ENCODE peak calls at places on chromosomes 7 and 10, in six cellular contexts. G is uterus, J is stomach, M is IMR-90, I is H1, D is endothelial cell of umbilical vein. T is an unnamed sample. For H3K27me3, the result is how much of the 10 kb centered on the place peaks cover.

GRCh38 chr7:332646-333398 is 42.9 kb downstream of the FOXL3 start:
- DNase-seq in I (peak), M (peak), D (peak), J (peak), G (peak), T (peak)

GRCh38 chr7:32070406-32071360 is at the start of gene PDE1C:
- DNase-seq in G (no peak), J (no peak), I (peak), D (no peak), M (peak), T (no peak)

GRCh38 chr7:36513393-36513792 is 123.7 kb downstream of the ANLN start:
- DNase-seq in G (no peak), I (no peak), J (no peak), D (no peak), M (no peak), T (no peak)

GRCh38 chr7:492714-493065 is 27.0 kb downstream of the PDGFA start:
- DNase-seq in J (no peak), D (no peak), M (no peak), I (no peak), G (no peak), T (no peak)

GRCh38 chr7:99000904-99001442 is 122.6 kb downstream of the TRRAP start:
- DNase-seq in I (no peak), J (no peak), G (no peak), D (no peak), M (no peak), T (no peak)

GRCh38 chr10:123766761-123767160 is 100.6 kb downstream of the GPR26 start:
- DNase-seq in J (no peak), M (no peak), I (no peak), D (no peak), G (no peak), T (no peak)

GRCh38 chr7:39838326-39838725 is 111.7 kb upstream of the CDK13 start:
- DNase-seq in I (no peak), D (peak), G (peak), M (peak), J (no peak), T (no peak)

GRCh38 chr10:114259825-114260224 is 20.8 kb downstream of the VWA2 start:
- DNase-seq in I (no peak), J (no peak), M (peak), G (peak), D (no peak), T (no peak)

GRCh38 chr7:17009007-17009719 is 127.4 kb upstream of the AGR3 start:
- DNase-seq in J (no peak), I (no peak), D (peak), G (no peak), M (peak), T (no peak)

GRCh38 chr10:76066457-76066856 is 635.0 kb downstream of the LRMDA start:
- DNase-seq in M (no peak), G (no peak), I (no peak), J (no peak), D (no peak), T (no peak)

GRCh38 chr10:75283150-75284096 is 47.7 kb upstream of the COMTD1 start:
- DNase-seq in D (no peak), J (no peak), G (peak), I (peak), M (peak), T (no peak)

GRCh38 chr7:55060690-55061414 is 42.0 kb downstream of the EGFR start:
- DNase-seq in J (no peak), I (no peak), M (peak), D (no peak), G (no peak), T (no peak)

GRCh38 chr10:87921934-87922688 is 58.7 kb downstream of the PTEN start:
- DNase-seq in M (no peak), G (no peak), J (no peak), I (no peak), D (no peak), T (no peak)

GRCh38 chr7:49773939-49774458 is 561 bp downstream of the VWC2 start:
- DNase-seq in I (peak), M (no peak), J (no peak), D (no peak), G (no peak), T (no peak)

GRCh38 chr10:51176976-51177690 is 102.8 kb downstream of the PRKG1 start:
- DNase-seq in M (peak), I (no peak), J (no peak), G (no peak), D (no peak), T (no peak)

GRCh38 chr10:93368210-93368609 is 113.9 kb downstream of the MYOF start:
- DNase-seq in D (no peak), G (no peak), I (no peak), J (no peak), M (no peak), T (no peak)

GRCh38 chr7:134701272-134701671 is 54.6 kb downstream of the BPGM start:
- DNase-seq in I (no peak), J (no peak), G (no peak), D (peak), M (peak), T (no peak)

GRCh38 chr7:77895905-77896304 is 97.3 kb downstream of the PHTF2 start:
- DNase-seq in J (no peak), G (no peak), D (no peak), I (no peak), M (no peak), T (no peak)

GRCh38 chr10:62735464-62736188 is 68.9 kb upstream of the ADO start:
- DNase-seq in J (no peak), M (peak), I (no peak), D (no peak), G (no peak), T (no peak)

GRCh38 chr7:102111063-102111757 is 175.5 kb upstream of the SH2B2 start:
- DNase-seq in M (no peak), G (peak), I (no peak), D (no peak), J (no peak), T (no peak)

GRCh38 chr10:6054884-6055283 is 7.3 kb downstream of the IL2RA start:
- DNase-seq in G (no peak), J (peak), D (no peak), I (peak), M (no peak), T (no peak)

GRCh38 chr7:31105256-31105950 is 53.3 kb downstream of the ADCYAP1R1 start:
- DNase-seq in G (no peak), M (no peak), D (no peak), I (no peak), J (peak), T (no peak)

GRCh38 chr10:17214486-17214885 is 13.0 kb upstream of the TRDMT1 start:
- DNase-seq in M (no peak), J (no peak), D (no peak), G (no peak), I (no peak), T (no peak)

GRCh38 chr7:27139335-27140107 is 4.0 kb downstream of the HOXA5 start:
- DNase-seq in M (no peak), G (no peak), J (no peak), D (no peak), I (peak), T (no peak)

GRCh38 chr10:110667620-110668343 is 23.6 kb downstream of the RBM20 start:
- DNase-seq in J (no peak), M (no peak), I (no peak), D (no peak), G (no peak), T (no peak)

GRCh38 chr10:110668443-110668842 is 24.3 kb downstream of the RBM20 start:
- DNase-seq in G (no peak), D (no peak), M (no peak), J (no peak), I (no peak), T (no peak)

GRCh38 chr10:110661292-110661691 is 17.2 kb downstream of the RBM20 start:
- DNase-seq in M (no peak), G (no peak), I (no peak), J (no peak), D (no peak), T (no peak)

GRCh38 chr10:110666673-110667072 is 22.5 kb downstream of the RBM20 start:
- DNase-seq in G (no peak), M (no peak), D (no peak), J (no peak), I (no peak), T (no peak)

GRCh38 chr10:110664483-110665420 is 20.6 kb downstream of the RBM20 start:
- DNase-seq in G (no peak), I (no peak), M (peak), D (no peak), J (no peak), T (no peak)
- TF ChIP-seq POLR2A in G (no peak), I (no peak), M (no peak), D (no peak), J (no peak), T (no peak)

GRCh38 chr10:97896756-97897155 is 47.1 kb downstream of the GOLGA7B start:
- DNase-seq in M (no peak), I (no peak), G (no peak), D (no peak), J (no peak), T (no peak)

GRCh38 chr10:97901381-97901780 is 51.7 kb downstream of the GOLGA7B start:
- DNase-seq in J (no peak), G (no peak), I (no peak), D (no peak), M (no peak), T (no peak)

GRCh38 chr10:97895084-97895483 is 45.4 kb downstream of the GOLGA7B start:
- DNase-seq in J (no peak), M (no peak), I (no peak), G (no peak), D (no peak), T (no peak)

GRCh38 chr10:97895915-97896314 is 46.3 kb downstream of the GOLGA7B start:
- DNase-seq in J (no peak), G (no peak), I (no peak), D (peak), M (no peak), T (no peak)

GRCh38 chr10:97898429-97898828 is 48.8 kb downstream of the GOLGA7B start:
- DNase-seq in D (peak), G (no peak), M (no peak), J (no peak), I (no peak), T (no peak)
- TF ChIP-seq CTCF in D (no peak), G (no peak), M (no peak), J (no peak), I (no peak), T (no peak)

DNA sequence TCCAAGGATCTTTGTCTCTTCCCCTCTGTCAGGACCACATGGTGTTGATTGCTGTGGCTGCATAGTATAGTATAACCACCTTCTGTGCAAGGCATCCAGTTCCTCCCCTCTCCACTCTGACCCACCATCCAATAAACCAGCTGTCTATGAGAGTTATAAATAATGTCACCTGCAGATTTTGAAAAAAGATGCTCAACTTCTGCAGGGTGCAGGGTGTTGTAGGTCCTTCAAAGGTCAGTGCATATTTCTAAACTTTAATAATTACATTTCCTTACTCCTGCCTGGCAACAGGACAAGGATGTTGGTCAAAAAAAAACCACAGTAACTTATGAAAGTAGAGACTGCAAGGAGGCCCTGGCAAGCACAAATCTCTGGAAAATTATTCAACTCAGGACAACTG is 166.2 kb downstream of the PKD1L1 start:
- DNase-seq in J (no peak), M (peak), D (no peak), G (no peak), I (no peak), T (no peak)
- H3K27me3 ChIP-seq in J (under half), M (under half), D (under half), G (under half), I (under half), T (under half)

GRCh38 chr7:87347682-87348081 is 2.2 kb downstream of the CROT start:
- DNase-seq in G (no peak), M (no peak), I (no peak), J (no peak), D (no peak), T (no peak)

GRCh38 chr7:87345962-87346371 is 503 bp downstream of the CROT start:
- DNase-seq in J (no peak), M (no peak), G (no peak), D (no peak), I (no peak), T (no peak)

GRCh38 chr7:87347207-87347606 is 1.7 kb downstream of the CROT start:
- DNase-seq in G (no peak), J (no peak), M (no peak), I (no peak), D (no peak), T (no peak)

GRCh38 chr7:87344446-87344845 is 1.0 kb upstream of the CROT start:
- DNase-seq in J (no peak), G (no peak), D (peak), M (no peak), I (no peak), T (no peak)

GRCh38 chr7:87345166-87345927 is at the start of gene CROT:
- DNase-seq in J (peak), G (peak), D (peak), I (peak), M (peak), T (peak)
- TF ChIP-seq POLR2A in J (no peak), G (peak), D (peak), I (peak), M (no peak), T (peak)

DNA sequence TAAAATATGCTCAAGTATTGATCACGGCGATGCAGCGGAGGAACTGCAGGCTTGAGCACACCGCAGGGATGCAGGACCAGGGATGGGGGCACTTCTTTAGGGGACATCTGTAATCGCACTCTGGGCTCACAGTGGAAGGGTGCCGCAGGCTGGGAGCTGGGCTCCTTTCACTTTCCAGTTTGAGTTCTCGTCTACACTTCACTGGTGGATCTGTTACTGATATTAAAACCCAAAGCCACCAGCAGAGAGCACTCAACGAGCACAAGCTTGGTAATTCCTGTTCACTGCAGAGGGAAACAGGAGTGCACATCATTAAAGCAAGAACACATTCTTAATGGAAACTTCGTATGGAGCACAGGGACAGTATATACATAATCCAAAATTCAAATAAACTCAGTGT is 91.3 kb downstream of the PARD3 start:
- DNase-seq in I (peak), J (peak), G (peak), D (peak), M (peak), T (peak)
- TF ChIP-seq CTCF in I (peak), J (no peak), G (peak), D (peak), M (peak), T (peak)